ENCODE peak calls at places on chromosomes 7 and 10, in five cellular contexts. One of them, this sample, is unnamed. For H3K4me1, the result is how much of the 10 kb centered on the place peaks cover.

GRCh38 chr10:20936388-20936787 is 39.3 kb upstream of the NEBL start:
- DNase-seq in pancreas: no peak
- DNase-seq in testis: no peak
- DNase-seq in endodermal cell: no peak
- DNase-seq in heart right ventricle: no peak
- DNase-seq in this sample: no peak

GRCh38 chr7:39127058-39127457 is 149.3 kb downstream of the POU6F2 start:
- DNase-seq in pancreas: no peak
- DNase-seq in endodermal cell: no peak
- DNase-seq in testis: no peak
- DNase-seq in heart right ventricle: no peak
- DNase-seq in this sample: no peak

GRCh38 chr7:85595639-85596268 is 408.9 kb upstream of the SEMA3D start:
- DNase-seq in heart right ventricle: no peak
- DNase-seq in pancreas: no peak
- DNase-seq in endodermal cell: no peak
- DNase-seq in testis: no peak
- DNase-seq in this sample: no peak

GRCh38 chr7:143975617-143976016 is 21.0 kb downstream of the OR2F1 start:
- DNase-seq in endodermal cell: peak
- DNase-seq in pancreas: no peak
- DNase-seq in testis: no peak
- DNase-seq in heart right ventricle: no peak
- DNase-seq in this sample: no peak

GRCh38 chr7:118918556-118918955 is 694.1 kb downstream of the ANKRD7 start:
- DNase-seq in pancreas: no peak
- DNase-seq in heart right ventricle: no peak
- DNase-seq in testis: no peak
- DNase-seq in endodermal cell: no peak
- DNase-seq in this sample: no peak

GRCh38 chr7:93117852-93118530 is at the start of gene SAMD9:
- DNase-seq in testis: peak
- DNase-seq in endodermal cell: no peak
- DNase-seq in heart right ventricle: peak
- DNase-seq in pancreas: no peak
- DNase-seq in this sample: no peak

GRCh38 chr7:44333971-44334733 is 8.8 kb upstream of the CAMK2B start:
- DNase-seq in testis: peak
- DNase-seq in pancreas: no peak
- DNase-seq in endodermal cell: no peak
- DNase-seq in heart right ventricle: no peak
- DNase-seq in this sample: peak

GRCh38 chr7:158858592-158859503 is 2.5 kb downstream of the DYNC2I1 start:
- DNase-seq in pancreas: no peak
- DNase-seq in testis: no peak
- DNase-seq in endodermal cell: peak
- DNase-seq in heart right ventricle: no peak
- DNase-seq in this sample: no peak

GRCh38 chr7:27185013-27185707 is at the start of gene HOXA11:
- DNase-seq in heart right ventricle: no peak
- DNase-seq in endodermal cell: peak
- DNase-seq in pancreas: no peak
- DNase-seq in testis: peak
- DNase-seq in this sample: no peak

GRCh38 chr7:20698469-20698868 is 83.0 kb downstream of the ABCB5 start:
- DNase-seq in endodermal cell: no peak
- DNase-seq in heart right ventricle: no peak
- DNase-seq in testis: no peak
- DNase-seq in pancreas: no peak
- DNase-seq in this sample: no peak

GRCh38 chr7:40760997-40761396 is 626.2 kb downstream of the SUGCT start:
- DNase-seq in heart right ventricle: no peak
- DNase-seq in endodermal cell: no peak
- DNase-seq in testis: no peak
- DNase-seq in pancreas: no peak
- DNase-seq in this sample: no peak

GRCh38 chr10:76643465-76643864 is 994.1 kb downstream of the KCNMA1 start:
- DNase-seq in heart right ventricle: no peak
- DNase-seq in pancreas: no peak
- DNase-seq in testis: peak
- DNase-seq in endodermal cell: no peak
- DNase-seq in this sample: no peak

GRCh38 chr10:121860810-121861209 is 67.0 kb downstream of the ATE1 start:
- DNase-seq in endodermal cell: no peak
- DNase-seq in pancreas: no peak
- DNase-seq in heart right ventricle: no peak
- DNase-seq in testis: no peak
- DNase-seq in this sample: no peak

GRCh38 chr10:48235501-48235900 is 39.0 kb downstream of the FRMPD2 start:
- DNase-seq in heart right ventricle: no peak
- DNase-seq in endodermal cell: no peak
- DNase-seq in pancreas: no peak
- DNase-seq in testis: no peak
- DNase-seq in this sample: no peak

GRCh38 chr7:112296416-112296815 is 89.9 kb downstream of the ZNF277 start:
- DNase-seq in endodermal cell: no peak
- DNase-seq in heart right ventricle: no peak
- DNase-seq in testis: no peak
- DNase-seq in pancreas: no peak
- DNase-seq in this sample: no peak

GRCh38 chr7:137453356-137453755 is 109.8 kb upstream of the PTN start:
- DNase-seq in heart right ventricle: no peak
- DNase-seq in testis: no peak
- DNase-seq in pancreas: no peak
- DNase-seq in endodermal cell: no peak
- DNase-seq in this sample: no peak

GRCh38 chr10:76839276-76839675 is 798.3 kb downstream of the KCNMA1 start:
- DNase-seq in pancreas: no peak
- DNase-seq in endodermal cell: no peak
- DNase-seq in heart right ventricle: no peak
- DNase-seq in testis: peak
- DNase-seq in this sample: no peak

GRCh38 chr10:120457431-120458172 is 575 bp downstream of the PLPP4 start:
- DNase-seq in testis: peak
- DNase-seq in endodermal cell: peak
- DNase-seq in pancreas: no peak
- DNase-seq in heart right ventricle: no peak
- DNase-seq in this sample: peak

GRCh38 chr10:74231375-74231774 is 80.4 kb downstream of the ADK start:
- DNase-seq in heart right ventricle: no peak
- DNase-seq in endodermal cell: no peak
- DNase-seq in testis: no peak
- DNase-seq in pancreas: no peak
- DNase-seq in this sample: no peak

GRCh38 chr7:112521942-112522341 is 41.2 kb downstream of the LSMEM1 start:
- DNase-seq in testis: no peak
- DNase-seq in pancreas: no peak
- DNase-seq in heart right ventricle: no peak
- DNase-seq in endodermal cell: no peak
- DNase-seq in this sample: peak

GRCh38 chr7:152859781-152860191 is 100.2 kb downstream of the ACTR3B start:
- DNase-seq in testis: no peak
- DNase-seq in heart right ventricle: no peak
- DNase-seq in pancreas: no peak
- DNase-seq in endodermal cell: peak
- DNase-seq in this sample: no peak

GRCh38 chr10:4916086-4916716 is 47.0 kb upstream of the AKR1C1 start:
- DNase-seq in testis: no peak
- DNase-seq in heart right ventricle: no peak
- DNase-seq in pancreas: no peak
- DNase-seq in endodermal cell: no peak
- DNase-seq in this sample: no peak

GRCh38 chr10:15868006-15868405 is 7.7 kb upstream of the MINDY3 start:
- DNase-seq in endodermal cell: no peak
- DNase-seq in pancreas: no peak
- DNase-seq in testis: no peak
- DNase-seq in heart right ventricle: no peak
- DNase-seq in this sample: no peak

GRCh38 chr10:3886666-3887251 is 101.8 kb upstream of the KLF6 start:
- DNase-seq in testis: peak
- DNase-seq in pancreas: peak
- DNase-seq in endodermal cell: no peak
- DNase-seq in heart right ventricle: peak
- DNase-seq in this sample: no peak

GRCh38 chr7:50718876-50719275 is 63.8 kb downstream of the GRB10 start:
- DNase-seq in pancreas: no peak
- DNase-seq in heart right ventricle: no peak
- DNase-seq in testis: no peak
- DNase-seq in endodermal cell: no peak
- DNase-seq in this sample: no peak

GRCh38 chr7:50720295-50720694 is 62.4 kb downstream of the GRB10 start:
- DNase-seq in pancreas: no peak
- DNase-seq in heart right ventricle: no peak
- DNase-seq in endodermal cell: no peak
- DNase-seq in testis: no peak
- DNase-seq in this sample: no peak

GRCh38 chr7:50721661-50722259 is 60.9 kb downstream of the GRB10 start:
- DNase-seq in endodermal cell: no peak
- DNase-seq in pancreas: peak
- DNase-seq in heart right ventricle: peak
- DNase-seq in testis: no peak
- DNase-seq in this sample: no peak

GRCh38 chr7:50723888-50724287 is 58.8 kb downstream of the GRB10 start:
- DNase-seq in testis: no peak
- DNase-seq in heart right ventricle: no peak
- DNase-seq in pancreas: no peak
- DNase-seq in endodermal cell: no peak
- DNase-seq in this sample: no peak

DNA sequence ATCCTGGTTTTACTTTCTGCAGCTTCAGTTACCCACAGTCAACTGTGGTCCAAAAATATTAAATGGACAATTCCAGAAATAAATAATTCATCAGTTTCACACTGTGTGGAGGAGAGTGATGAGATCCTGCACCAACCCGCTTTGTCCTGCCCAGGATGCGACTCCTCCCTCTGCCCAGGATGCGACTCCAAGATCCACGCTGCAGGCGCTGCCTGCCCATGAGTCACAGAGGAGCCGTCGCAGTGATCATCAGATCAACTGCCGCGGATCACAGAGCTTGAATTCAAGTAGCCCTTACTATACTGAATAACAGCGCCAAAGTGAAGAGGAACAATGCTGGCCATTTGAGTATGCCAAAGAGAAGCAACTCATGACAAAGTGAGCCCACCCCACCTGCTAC is 61.5 kb downstream of the GRB10 start:
- DNase-seq in testis: no peak
- DNase-seq in endodermal cell: no peak
- DNase-seq in heart right ventricle: no peak
- DNase-seq in pancreas: no peak
- DNase-seq in this sample: no peak
- H3K4me1 ChIP-seq in testis: under half
- H3K4me1 ChIP-seq in endodermal cell: under half
- H3K4me1 ChIP-seq in heart right ventricle: half or more
- H3K4me1 ChIP-seq in pancreas: under half
- H3K4me1 ChIP-seq in this sample: under half

DNA sequence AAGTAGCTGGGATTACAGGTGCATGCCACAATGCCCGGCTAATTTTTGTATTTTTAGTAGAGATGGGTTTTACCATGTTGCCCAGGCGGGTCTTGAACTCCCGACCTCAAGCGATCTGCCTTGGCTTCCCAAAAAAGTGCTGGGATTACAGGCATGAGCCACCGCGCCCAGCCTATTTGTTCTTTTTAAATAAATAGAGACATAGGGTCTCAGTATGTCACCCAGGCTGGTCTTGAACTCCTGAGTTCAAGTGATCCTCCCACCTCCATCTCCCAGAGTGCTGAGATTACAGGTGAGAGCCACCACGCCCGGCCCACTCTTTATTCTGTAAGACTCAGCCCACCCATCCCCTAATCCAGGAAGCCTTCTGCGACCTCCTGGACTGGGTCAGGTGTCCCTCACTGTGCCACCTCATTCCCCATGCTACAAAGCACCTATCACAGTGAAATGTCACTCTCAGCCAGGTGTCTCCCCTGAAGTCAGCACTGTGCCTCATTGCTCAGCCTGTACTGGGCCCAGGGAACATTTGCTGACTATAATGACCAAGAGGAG is 2.8 kb downstream of the TMEM120A start:
- DNase-seq in pancreas: no peak
- DNase-seq in endodermal cell: peak
- DNase-seq in testis: no peak
- DNase-seq in heart right ventricle: no peak
- DNase-seq in this sample: no peak
- H3K4me1 ChIP-seq in pancreas: under half
- H3K4me1 ChIP-seq in endodermal cell: under half
- H3K4me1 ChIP-seq in testis: under half
- H3K4me1 ChIP-seq in heart right ventricle: under half
- H3K4me1 ChIP-seq in this sample: under half

GRCh38 chr7:30915751-30916150 is 4.1 kb downstream of the AQP1 start:
- DNase-seq in testis: no peak
- DNase-seq in endodermal cell: no peak
- DNase-seq in pancreas: peak
- DNase-seq in heart right ventricle: no peak
- DNase-seq in this sample: no peak
- H3K4me1 ChIP-seq in testis: under half
- H3K4me1 ChIP-seq in endodermal cell: under half
- H3K4me1 ChIP-seq in pancreas: under half
- H3K4me1 ChIP-seq in heart right ventricle: half or more
- H3K4me1 ChIP-seq in this sample: half or more

GRCh38 chr10:80504158-80504811 is 33.4 kb upstream of the SH2D4B start:
- DNase-seq in endodermal cell: peak
- DNase-seq in pancreas: no peak
- DNase-seq in heart right ventricle: no peak
- DNase-seq in testis: no peak
- DNase-seq in this sample: no peak
- H3K4me1 ChIP-seq in endodermal cell: under half
- H3K4me1 ChIP-seq in pancreas: under half
- H3K4me1 ChIP-seq in heart right ventricle: half or more
- H3K4me1 ChIP-seq in testis: half or more
- H3K4me1 ChIP-seq in this sample: half or more

DNA sequence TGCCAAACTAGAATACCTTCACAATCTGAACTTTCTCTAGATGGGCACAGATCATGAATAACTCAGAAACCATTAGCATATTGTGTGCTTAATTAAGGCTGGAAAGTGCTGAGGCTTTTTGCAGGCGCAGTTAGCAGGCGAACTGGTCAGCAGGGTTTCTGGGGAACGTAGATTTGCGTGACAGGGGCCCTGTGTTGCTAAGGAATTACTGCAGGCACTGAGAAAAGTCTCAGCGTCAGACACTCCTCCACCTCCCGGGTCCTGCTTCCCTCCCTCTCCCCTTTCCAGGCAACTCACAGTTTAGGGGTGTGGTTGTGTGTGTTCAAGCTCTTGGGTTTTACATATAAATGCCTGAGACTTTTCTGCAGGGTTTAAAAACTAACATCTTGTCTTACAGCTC is 2.2 kb downstream of the MAP3K8 start:
- DNase-seq in endodermal cell: peak
- DNase-seq in heart right ventricle: peak
- DNase-seq in testis: no peak
- DNase-seq in pancreas: no peak
- DNase-seq in this sample: no peak
- H3K4me1 ChIP-seq in endodermal cell: under half
- H3K4me1 ChIP-seq in heart right ventricle: under half
- H3K4me1 ChIP-seq in testis: under half
- H3K4me1 ChIP-seq in pancreas: under half
- H3K4me1 ChIP-seq in this sample: half or more